ENCODE peak calls at places on chromosomes 7 and 10, in five cellular contexts. One of them, this sample, is unnamed. For H3K4me1, the result is how much of the 10 kb centered on the place peaks cover.

GRCh38 chr10:74029943-74030342 is 32.0 kb downstream of the VCL start:
- DNase-seq in CD4-positive, CD25-positive, alpha-beta regulatory T cell: no peak
- DNase-seq in cardiac muscle cell: no peak
- DNase-seq in A549: no peak
- DNase-seq in HepG2: no peak
- DNase-seq in this sample: no peak

GRCh38 chr7:103504505-103505135 is 58.6 kb upstream of the SLC26A5 start:
- DNase-seq in CD4-positive, CD25-positive, alpha-beta regulatory T cell: no peak
- DNase-seq in cardiac muscle cell: peak
- DNase-seq in A549: no peak
- DNase-seq in HepG2: no peak
- DNase-seq in this sample: no peak

GRCh38 chr7:1055084-1055450 is 10.7 kb downstream of the GPR146 start:
- DNase-seq in CD4-positive, CD25-positive, alpha-beta regulatory T cell: peak
- DNase-seq in cardiac muscle cell: no peak
- DNase-seq in A549: no peak
- DNase-seq in HepG2: no peak
- DNase-seq in this sample: peak

GRCh38 chr10:88735661-88736060 is 24.2 kb upstream of the LIPN start:
- DNase-seq in CD4-positive, CD25-positive, alpha-beta regulatory T cell: no peak
- DNase-seq in cardiac muscle cell: no peak
- DNase-seq in A549: no peak
- DNase-seq in HepG2: no peak
- DNase-seq in this sample: no peak

GRCh38 chr10:73867126-73867807 is 7.1 kb downstream of the CAMK2G start:
- DNase-seq in CD4-positive, CD25-positive, alpha-beta regulatory T cell: no peak
- DNase-seq in cardiac muscle cell: peak
- DNase-seq in A549: no peak
- DNase-seq in HepG2: no peak
- DNase-seq in this sample: peak

GRCh38 chr10:23755557-23755956 is 316.7 kb downstream of the OTUD1 start:
- DNase-seq in CD4-positive, CD25-positive, alpha-beta regulatory T cell: no peak
- DNase-seq in cardiac muscle cell: no peak
- DNase-seq in A549: no peak
- DNase-seq in HepG2: no peak
- DNase-seq in this sample: no peak

GRCh38 chr7:104328308-104328969 is at the start of gene LHFPL3:
- DNase-seq in CD4-positive, CD25-positive, alpha-beta regulatory T cell: no peak
- DNase-seq in cardiac muscle cell: peak
- DNase-seq in A549: no peak
- DNase-seq in HepG2: no peak
- DNase-seq in this sample: no peak

GRCh38 chr7:35258125-35258890 is 4.4 kb upstream of the TBX20 start:
- DNase-seq in CD4-positive, CD25-positive, alpha-beta regulatory T cell: no peak
- DNase-seq in cardiac muscle cell: no peak
- DNase-seq in A549: no peak
- DNase-seq in HepG2: no peak
- DNase-seq in this sample: no peak

GRCh38 chr7:33459340-33459751 is 330.0 kb downstream of the BBS9 start:
- DNase-seq in CD4-positive, CD25-positive, alpha-beta regulatory T cell: peak
- DNase-seq in cardiac muscle cell: peak
- DNase-seq in A549: no peak
- DNase-seq in HepG2: peak
- DNase-seq in this sample: no peak

GRCh38 chr7:87375647-87376435 is 30.4 kb downstream of the CROT start:
- DNase-seq in CD4-positive, CD25-positive, alpha-beta regulatory T cell: no peak
- DNase-seq in cardiac muscle cell: no peak
- DNase-seq in A549: no peak
- DNase-seq in HepG2: no peak
- DNase-seq in this sample: no peak

GRCh38 chr7:158283016-158283974 is 304.3 kb downstream of the PTPRN2 start:
- DNase-seq in CD4-positive, CD25-positive, alpha-beta regulatory T cell: no peak
- DNase-seq in cardiac muscle cell: no peak
- DNase-seq in A549: no peak
- DNase-seq in HepG2: no peak
- DNase-seq in this sample: peak

GRCh38 chr7:54802114-54802513 is 43.1 kb upstream of the SEC61G start:
- DNase-seq in CD4-positive, CD25-positive, alpha-beta regulatory T cell: no peak
- DNase-seq in cardiac muscle cell: no peak
- DNase-seq in A549: no peak
- DNase-seq in HepG2: no peak
- DNase-seq in this sample: no peak

GRCh38 chr7:54799792-54800191 is 40.8 kb upstream of the SEC61G start:
- DNase-seq in CD4-positive, CD25-positive, alpha-beta regulatory T cell: no peak
- DNase-seq in cardiac muscle cell: no peak
- DNase-seq in A549: no peak
- DNase-seq in HepG2: no peak
- DNase-seq in this sample: no peak

GRCh38 chr7:54798569-54798968 is 39.6 kb upstream of the SEC61G start:
- DNase-seq in CD4-positive, CD25-positive, alpha-beta regulatory T cell: no peak
- DNase-seq in cardiac muscle cell: no peak
- DNase-seq in A549: no peak
- DNase-seq in HepG2: no peak
- DNase-seq in this sample: no peak

GRCh38 chr7:54796853-54797252 is 37.8 kb upstream of the SEC61G start:
- DNase-seq in CD4-positive, CD25-positive, alpha-beta regulatory T cell: no peak
- DNase-seq in cardiac muscle cell: no peak
- DNase-seq in A549: no peak
- DNase-seq in HepG2: no peak
- DNase-seq in this sample: no peak

GRCh38 chr7:54802841-54803240 is 43.8 kb upstream of the SEC61G start:
- DNase-seq in CD4-positive, CD25-positive, alpha-beta regulatory T cell: no peak
- DNase-seq in cardiac muscle cell: no peak
- DNase-seq in A549: no peak
- DNase-seq in HepG2: no peak
- DNase-seq in this sample: no peak
- H3K4me1 ChIP-seq in CD4-positive, CD25-positive, alpha-beta regulatory T cell: under half
- H3K4me1 ChIP-seq in cardiac muscle cell: under half
- H3K4me1 ChIP-seq in A549: under half
- H3K4me1 ChIP-seq in HepG2: under half
- H3K4me1 ChIP-seq in this sample: under half

DNA sequence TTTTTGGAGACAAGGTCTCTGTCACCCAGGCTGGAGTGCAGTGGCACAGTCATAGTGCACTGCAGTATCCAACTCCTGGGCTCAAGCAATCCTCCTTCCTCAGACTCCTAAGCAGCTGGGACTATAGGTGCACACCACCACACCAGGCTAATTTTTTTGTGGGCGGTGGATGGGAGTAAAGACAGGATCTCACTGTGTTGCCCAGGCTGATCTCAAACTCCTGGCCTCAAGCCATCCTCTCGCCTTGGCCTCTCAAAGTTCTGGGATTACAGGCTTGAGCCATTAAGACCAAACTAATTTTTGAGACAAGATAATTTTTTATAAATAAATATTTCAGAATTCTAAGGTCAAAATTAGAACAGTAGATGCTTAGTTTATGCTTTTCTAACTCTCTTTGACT is 80.8 kb upstream of the CAPZA2 start:
- DNase-seq in CD4-positive, CD25-positive, alpha-beta regulatory T cell: no peak
- DNase-seq in cardiac muscle cell: no peak
- DNase-seq in A549: no peak
- DNase-seq in HepG2: no peak
- DNase-seq in this sample: no peak
- H3K4me1 ChIP-seq in CD4-positive, CD25-positive, alpha-beta regulatory T cell: under half
- H3K4me1 ChIP-seq in cardiac muscle cell: under half
- H3K4me1 ChIP-seq in A549: half or more
- H3K4me1 ChIP-seq in HepG2: under half
- H3K4me1 ChIP-seq in this sample: half or more

GRCh38 chr10:17428096-17428615 is 26.2 kb downstream of the ST8SIA6 start:
- DNase-seq in CD4-positive, CD25-positive, alpha-beta regulatory T cell: peak
- DNase-seq in cardiac muscle cell: no peak
- DNase-seq in A549: no peak
- DNase-seq in HepG2: no peak
- DNase-seq in this sample: no peak

GRCh38 chr10:17427201-17427600 is 27.2 kb downstream of the ST8SIA6 start:
- DNase-seq in CD4-positive, CD25-positive, alpha-beta regulatory T cell: peak
- DNase-seq in cardiac muscle cell: no peak
- DNase-seq in A549: no peak
- DNase-seq in HepG2: no peak
- DNase-seq in this sample: no peak

GRCh38 chr10:17428616-17429097 is 25.7 kb downstream of the ST8SIA6 start:
- DNase-seq in CD4-positive, CD25-positive, alpha-beta regulatory T cell: peak
- DNase-seq in cardiac muscle cell: no peak
- DNase-seq in A549: no peak
- DNase-seq in HepG2: no peak
- DNase-seq in this sample: no peak

GRCh38 chr10:17430647-17431355 is 23.6 kb downstream of the ST8SIA6 start:
- DNase-seq in CD4-positive, CD25-positive, alpha-beta regulatory T cell: peak
- DNase-seq in cardiac muscle cell: peak
- DNase-seq in A549: peak
- DNase-seq in HepG2: peak
- DNase-seq in this sample: peak

DNA sequence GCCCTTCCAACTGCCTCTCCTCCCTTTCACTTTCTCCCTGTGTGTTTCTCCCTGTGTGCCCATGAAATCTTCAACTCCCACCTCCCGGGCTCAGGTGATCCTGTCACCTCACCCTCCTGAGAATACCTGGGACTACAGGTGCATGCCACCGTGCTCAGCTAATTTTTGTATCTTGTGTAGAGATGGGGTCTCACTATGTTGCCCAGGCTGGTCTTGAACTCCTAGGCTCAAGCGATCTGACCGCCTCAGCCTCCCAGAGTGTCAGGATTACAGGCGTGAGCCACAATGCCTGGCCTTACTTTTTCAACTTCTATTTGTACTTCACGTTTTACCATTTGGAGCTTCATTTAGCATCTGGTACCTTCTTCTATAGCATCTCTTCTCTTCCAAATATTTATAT is 24.9 kb downstream of the ST8SIA6 start:
- DNase-seq in CD4-positive, CD25-positive, alpha-beta regulatory T cell: no peak
- DNase-seq in cardiac muscle cell: no peak
- DNase-seq in A549: no peak
- DNase-seq in HepG2: no peak
- DNase-seq in this sample: no peak
- H3K4me1 ChIP-seq in CD4-positive, CD25-positive, alpha-beta regulatory T cell: half or more
- H3K4me1 ChIP-seq in cardiac muscle cell: under half
- H3K4me1 ChIP-seq in A549: under half
- H3K4me1 ChIP-seq in HepG2: under half
- H3K4me1 ChIP-seq in this sample: under half

DNA sequence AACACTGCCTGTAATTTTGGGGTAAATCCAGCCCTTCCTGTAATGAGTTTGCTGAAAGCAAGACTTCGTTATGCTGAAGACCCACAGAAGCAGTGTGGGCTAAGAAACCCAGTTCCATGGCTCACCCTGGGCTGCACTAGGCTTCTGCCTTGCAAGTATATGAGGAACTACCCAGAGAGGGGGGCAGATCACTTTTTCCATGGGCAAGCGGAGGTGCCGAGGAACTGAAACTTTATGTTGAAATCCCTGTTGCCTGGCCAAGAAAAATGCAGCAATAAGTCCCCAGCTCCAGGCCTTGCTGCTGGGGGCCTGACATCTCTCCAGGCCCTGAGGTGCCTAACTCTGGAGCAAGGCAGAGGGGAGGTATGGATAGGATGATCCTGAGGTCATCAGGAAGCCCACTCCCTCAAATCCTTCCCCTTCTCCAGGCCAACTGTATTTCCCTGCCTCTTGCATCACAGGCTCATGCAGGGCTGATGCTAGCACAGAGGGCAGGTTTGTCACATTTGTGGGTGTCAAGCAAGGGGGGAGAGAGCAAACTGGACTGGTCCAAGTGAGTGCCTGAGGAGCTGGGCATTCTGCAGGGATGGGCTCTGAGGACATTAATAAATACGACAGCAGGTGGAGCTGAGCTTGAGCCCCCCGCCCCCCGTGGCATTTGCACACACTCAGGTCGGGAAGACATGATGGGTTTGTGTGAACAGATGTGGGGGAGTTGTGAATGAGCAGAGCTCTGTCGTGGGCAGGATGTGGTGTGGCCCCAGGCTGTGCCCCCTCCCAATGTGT is 8.7 kb downstream of the RASSF4 start:
- DNase-seq in CD4-positive, CD25-positive, alpha-beta regulatory T cell: peak
- DNase-seq in cardiac muscle cell: no peak
- DNase-seq in A549: no peak
- DNase-seq in HepG2: no peak
- DNase-seq in this sample: peak
- H3K4me1 ChIP-seq in CD4-positive, CD25-positive, alpha-beta regulatory T cell: under half
- H3K4me1 ChIP-seq in cardiac muscle cell: under half
- H3K4me1 ChIP-seq in A549: under half
- H3K4me1 ChIP-seq in HepG2: half or more
- H3K4me1 ChIP-seq in this sample: under half

DNA sequence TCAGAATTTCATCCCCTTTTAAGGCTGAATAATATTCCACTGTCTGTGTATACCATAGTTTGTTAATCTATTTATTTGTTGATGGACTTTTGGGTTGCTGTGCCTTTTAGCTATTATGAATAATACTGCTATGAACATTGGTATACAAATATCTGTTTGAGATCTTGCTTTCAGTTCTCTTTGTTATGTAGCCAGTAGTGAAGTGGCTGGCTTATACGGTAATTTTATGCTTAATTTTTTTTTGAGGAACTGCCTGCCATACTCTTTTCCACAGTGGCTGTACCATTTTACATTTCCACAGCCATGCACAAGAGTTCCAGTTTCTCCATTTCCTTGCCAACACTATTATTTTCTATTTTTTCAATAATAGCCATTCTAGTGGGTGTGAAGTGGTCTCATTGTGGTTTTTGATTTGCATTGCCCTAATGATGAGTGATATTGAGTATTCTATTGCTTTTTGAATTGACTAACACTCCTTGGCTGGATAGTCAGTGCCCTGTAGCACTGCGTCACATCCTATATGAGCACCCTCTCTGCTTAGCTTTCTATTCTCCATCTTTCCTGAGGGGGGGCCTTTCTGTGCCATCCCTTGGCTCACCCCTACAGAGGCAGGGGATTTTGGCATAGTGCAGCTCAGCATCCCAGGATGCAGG is 29.4 kb upstream of the RAPGEF5 start:
- DNase-seq in CD4-positive, CD25-positive, alpha-beta regulatory T cell: no peak
- DNase-seq in cardiac muscle cell: no peak
- DNase-seq in A549: no peak
- DNase-seq in HepG2: no peak
- DNase-seq in this sample: no peak
- H3K4me1 ChIP-seq in CD4-positive, CD25-positive, alpha-beta regulatory T cell: under half
- H3K4me1 ChIP-seq in cardiac muscle cell: under half
- H3K4me1 ChIP-seq in A549: under half
- H3K4me1 ChIP-seq in HepG2: under half
- H3K4me1 ChIP-seq in this sample: under half

GRCh38 chr10:14579405-14579804 is 195.3 kb downstream of the FAM107B start:
- DNase-seq in CD4-positive, CD25-positive, alpha-beta regulatory T cell: no peak
- DNase-seq in cardiac muscle cell: no peak
- DNase-seq in A549: no peak
- DNase-seq in HepG2: peak
- DNase-seq in this sample: no peak

GRCh38 chr10:14578060-14578952 is 196.4 kb downstream of the FAM107B start:
- DNase-seq in CD4-positive, CD25-positive, alpha-beta regulatory T cell: no peak
- DNase-seq in cardiac muscle cell: no peak
- DNase-seq in A549: no peak
- DNase-seq in HepG2: peak
- DNase-seq in this sample: peak

GRCh38 chr10:14583252-14583651 is 191.4 kb downstream of the FAM107B start:
- DNase-seq in CD4-positive, CD25-positive, alpha-beta regulatory T cell: peak
- DNase-seq in cardiac muscle cell: no peak
- DNase-seq in A549: no peak
- DNase-seq in HepG2: no peak
- DNase-seq in this sample: no peak

GRCh38 chr10:14581553-14581952 is 193.1 kb downstream of the FAM107B start:
- DNase-seq in CD4-positive, CD25-positive, alpha-beta regulatory T cell: no peak
- DNase-seq in cardiac muscle cell: no peak
- DNase-seq in A549: no peak
- DNase-seq in HepG2: no peak
- DNase-seq in this sample: no peak

GRCh38 chr10:14580933-14581332 is 193.8 kb downstream of the FAM107B start:
- DNase-seq in CD4-positive, CD25-positive, alpha-beta regulatory T cell: no peak
- DNase-seq in cardiac muscle cell: no peak
- DNase-seq in A549: no peak
- DNase-seq in HepG2: no peak
- DNase-seq in this sample: no peak
- H3K4me1 ChIP-seq in CD4-positive, CD25-positive, alpha-beta regulatory T cell: half or more
- H3K4me1 ChIP-seq in cardiac muscle cell: under half
- H3K4me1 ChIP-seq in A549: half or more
- H3K4me1 ChIP-seq in HepG2: half or more
- H3K4me1 ChIP-seq in this sample: under half

This sample was measured in tibial artery.